ENCODE peak calls at places on chromosomes 3 and 15, in six cellular contexts. J is osteoblast, I is Panc1, G is tibial nerve, H is cardiac muscle cell, B is choroid plexus epithelial cell. W is an unnamed sample.

GRCh38 chr15:43118276-43118675 is 12.4 kb upstream of the UBR1 start:
- DNase-seq in J (no peak), I (no peak), G (no peak), H (no peak), B (no peak), W (no peak)

GRCh38 chr15:40420793-40421192 is 15.2 kb downstream of the IVD start:
- DNase-seq in J (peak; percentile 64), I (no peak), G (no peak), H (no peak), B (no peak), W (no peak)

GRCh38 chr15:80619677-80620076 is 75.4 kb upstream of the ABHD17C start:
- DNase-seq in J (peak; percentile 69), I (no peak), G (no peak), H (no peak), B (peak; percentile 73), W (peak; percentile 33)

GRCh38 chr3:134373278-134373941 is 837 bp downstream of the AMOTL2 start:
- DNase-seq in J (peak; percentile 97), I (no peak), G (peak; percentile 82), H (peak; percentile 93), B (peak; percentile 94), W (peak; percentile 92)

GRCh38 chr15:72207576-72208085 is 10.0 kb upstream of the GRAMD2A start:
- DNase-seq in J (no peak), I (no peak), G (no peak), H (no peak), B (no peak), W (no peak)

GRCh38 chr3:99626415-99626788 is 12.0 kb upstream of the COL8A1 start:
- DNase-seq in J (no peak), I (no peak), G (no peak), H (no peak), B (no peak), W (no peak)

GRCh38 chr15:65028338-65028737 is 1.1 kb downstream of the MTFMT start:
- DNase-seq in J (peak; percentile 62), I (no peak), G (no peak), H (no peak), B (no peak), W (no peak)

GRCh38 chr15:49428392-49429095 is 5.5 kb downstream of the FGF7 start:
- DNase-seq in J (peak; percentile 47), I (no peak), G (no peak), H (peak; percentile 77), B (peak; percentile 49), W (peak; percentile 84)

GRCh38 chr3:193822492-193823220 is 229.6 kb downstream of the OPA1 start:
- DNase-seq in J (no peak), I (no peak), G (no peak), H (no peak), B (peak; percentile 13), W (no peak)

GRCh38 chr3:31724681-31725080 is 192.0 kb downstream of the STT3B start:
- DNase-seq in J (peak; percentile 67), I (no peak), G (no peak), H (no peak), B (peak; percentile 69), W (peak; percentile 27)

GRCh38 chr3:126127904-126128303 is 44.0 kb upstream of the SLC41A3 start:
- DNase-seq in J (no peak), I (no peak), G (no peak), H (no peak), B (no peak), W (no peak)

GRCh38 chr3:113746955-113747718 is at the start of gene ATP6V1A:
- DNase-seq in J (peak; percentile 85), I (no peak), G (no peak), H (peak; percentile 74), B (no peak), W (no peak)

GRCh38 chr3:16828815-16829214 is 55.9 kb upstream of the PLCL2 start:
- DNase-seq in J (no peak), I (no peak), G (no peak), H (peak; percentile 56), B (peak; percentile 85), W (peak; percentile 83)

GRCh38 chr15:85748176-85748575 is 46.5 kb downstream of the KLHL25 start:
- DNase-seq in J (no peak), I (no peak), G (no peak), H (no peak), B (no peak), W (no peak)

GRCh38 chr3:87196879-87197278 is 30.2 kb upstream of the CHMP2B start:
- DNase-seq in J (no peak), I (no peak), G (no peak), H (no peak), B (no peak), W (no peak)

GRCh38 chr3:175337631-175338030 is 478.5 kb downstream of the NAALADL2 start:
- DNase-seq in J (no peak), I (no peak), G (no peak), H (no peak), B (no peak), W (no peak)

GRCh38 chr15:66682865-66683264 is 19.2 kb upstream of the SMAD6 start:
- DNase-seq in J (peak; percentile 86), I (no peak), G (no peak), H (no peak), B (peak; percentile 50), W (peak; percentile 56)

GRCh38 chr3:108136888-108137814 is 46.3 kb upstream of the CD47 start:
- DNase-seq in J (no peak), I (no peak), G (no peak), H (no peak), B (no peak), W (no peak)

GRCh38 chr15:91839867-91840266 is 13.6 kb upstream of the SLCO3A1 start:
- DNase-seq in J (no peak), I (no peak), G (no peak), H (no peak), B (no peak), W (no peak)

GRCh38 chr15:94970096-94970495 is 738.7 kb downstream of the MCTP2 start:
- DNase-seq in J (no peak), I (no peak), G (no peak), H (no peak), B (no peak), W (no peak)

GRCh38 chr3:141877911-141878310 is 1.5 kb downstream of the ATP1B3 start:
- DNase-seq in J (peak; percentile 69), I (no peak), G (no peak), H (no peak), B (peak; percentile 38), W (peak; percentile 57)

GRCh38 chr3:45841380-45841700 is 579 bp downstream of the LZTFL1 start:
- DNase-seq in J (peak; percentile 77), I (no peak), G (no peak), H (peak; percentile 26), B (peak; percentile 33), W (peak; percentile 21)

GRCh38 chr3:172201990-172202318 is 162.6 kb downstream of the FNDC3B start:
- DNase-seq in J (peak; percentile 38), I (no peak), G (no peak), H (no peak), B (peak; percentile 92), W (peak; percentile 84)

GRCh38 chr3:128319741-128320141 is 146.9 kb downstream of the DNAJB8 start:
- DNase-seq in J (no peak), I (no peak), G (no peak), H (no peak), B (no peak), W (no peak)

GRCh38 chr3:23079976-23080375 is 123.2 kb upstream of the UBE2E2 start:
- DNase-seq in J (no peak), I (no peak), G (no peak), H (no peak), B (peak; percentile 17), W (no peak)

GRCh38 chr3:112013058-112013783 is 14.5 kb downstream of the TAGLN3 start:
- DNase-seq in J (peak; percentile 86), I (peak; percentile 55), G (peak; percentile 33), H (peak; percentile 86), B (peak; percentile 90), W (peak; percentile 84)
- TF ChIP-seq CTCF in J (peak; percentile 80), I (peak; percentile 91), G (peak; percentile 75), H (peak; percentile 78), B (peak; percentile 89), W (peak; percentile 78)

DNA sequence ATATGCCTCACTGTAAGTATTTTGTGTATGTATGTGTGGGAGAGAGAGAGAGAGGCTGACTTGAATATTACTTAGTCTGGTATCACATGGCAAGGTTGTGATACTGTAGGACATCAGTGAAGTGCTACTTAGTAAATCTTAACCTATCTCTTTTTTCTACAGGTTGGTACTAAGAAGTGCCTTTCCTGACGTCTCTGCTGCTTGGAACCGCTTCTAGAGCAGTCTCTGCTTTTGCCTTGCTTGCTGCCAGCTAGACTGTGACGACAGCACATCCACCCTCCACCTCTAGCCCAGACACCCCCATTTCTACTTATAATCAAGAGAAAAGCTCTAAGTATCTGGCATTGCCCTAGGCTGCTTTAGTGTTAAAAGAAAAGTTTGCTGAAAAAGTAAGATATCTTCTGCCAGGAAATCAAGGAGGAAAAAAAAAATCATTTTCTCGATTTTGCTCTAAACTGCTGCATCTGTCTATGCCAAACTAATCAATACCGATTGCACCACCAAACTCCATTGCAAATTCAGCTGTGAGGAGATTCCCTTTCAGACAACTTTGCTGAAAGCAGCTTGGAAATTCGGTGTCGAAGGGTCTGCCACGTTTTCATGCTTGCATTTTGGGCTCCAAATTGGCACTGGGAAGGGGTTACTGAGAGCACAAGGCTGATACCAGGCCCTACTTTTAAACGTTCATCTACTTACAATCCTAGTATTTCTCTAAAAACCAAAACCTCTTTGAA is 30.7 kb downstream of the MBNL1 start:
- DNase-seq in J (no peak), I (no peak), G (no peak), H (peak; percentile 45), B (no peak), W (no peak)
- H3K4me3 ChIP-seq in J (peak overlapping the region; percentile 44), I (peak overlapping the region; percentile 45), G (peak overlapping the region; percentile 41), H (peak overlapping the region; percentile 6), B (peak overlapping the region; percentile 58), W (peak overlapping the region; percentile 46)

GRCh38 chr3:52150357-52150756 is 3.9 kb downstream of the POC1A start:
- DNase-seq in J (no peak), I (no peak), G (no peak), H (no peak), B (no peak), W (no peak)

GRCh38 chr3:52153389-52154096 is 680 bp downstream of the POC1A start:
- DNase-seq in J (peak; percentile 72), I (no peak), G (no peak), H (peak; percentile 13), B (peak; percentile 18), W (peak; percentile 8)

GRCh38 chr3:52155912-52156311 is 1.7 kb upstream of the POC1A start:
- DNase-seq in J (no peak), I (no peak), G (no peak), H (no peak), B (no peak), W (no peak)

GRCh38 chr3:52150860-52151259 is 3.4 kb downstream of the POC1A start:
- DNase-seq in J (no peak), I (no peak), G (no peak), H (no peak), B (no peak), W (no peak)

GRCh38 chr3:52154135-52155094 is at the start of gene POC1A:
- DNase-seq in J (peak; percentile 99), I (peak; percentile 88), G (peak; percentile 94), H (peak; percentile 97), B (peak; percentile 99), W (peak; percentile 96)
- TF ChIP-seq CTCF in J (no peak), I (no peak), G (peak; percentile 10), H (no peak), B (no peak), W (no peak)

DNA sequence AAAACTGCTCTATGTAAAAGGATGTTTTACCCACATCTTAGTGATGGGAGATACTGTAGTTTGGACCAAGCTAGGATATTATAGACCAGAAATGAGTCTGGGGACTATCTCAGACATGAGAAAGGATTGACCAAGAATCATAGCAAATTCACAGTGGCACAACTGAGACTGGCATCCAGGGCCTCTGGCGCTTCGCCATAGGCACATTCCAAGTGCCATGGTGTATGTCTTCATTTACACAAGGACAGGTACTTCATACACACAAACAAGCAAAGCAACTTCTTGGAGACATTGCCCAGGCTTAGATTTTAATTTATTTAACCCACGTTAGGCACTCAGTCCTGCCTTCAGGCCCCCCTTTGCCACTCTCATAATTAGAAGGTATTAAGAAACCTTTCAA is 28.9 kb downstream of the CACNA1D start:
- DNase-seq in J (no peak), I (no peak), G (no peak), H (no peak), B (no peak), W (no peak)
- H3K4me3 ChIP-seq in J (no peak overlapping the region), I (no peak overlapping the region), G (no peak overlapping the region), H (no peak overlapping the region), B (no peak overlapping the region), W (no peak overlapping the region)